ENCODE peak calls at places on chromosome 14, in four cellular contexts. N is heart left ventricle, P is prostate gland, E is K562. V is an unnamed sample.

GRCh38 chr14:59060841-59061240 is 127.6 kb upstream of the DAAM1 start:
- DNase-seq in N (no peak), E (no peak), P (no peak), V (no peak)

GRCh38 chr14:22388669-22389625 is 200.1 kb downstream of the DAD1 start:
- DNase-seq in N (no peak), E (no peak), P (no peak), V (peak)

GRCh38 chr14:92603309-92604257 is 90.0 kb downstream of the RIN3 start:
- DNase-seq in P (peak), N (peak), E (no peak), V (no peak)

GRCh38 chr14:104665663-104666522 is 23.5 kb upstream of the INF2 start:
- DNase-seq in N (no peak), E (no peak), P (no peak), V (peak)

GRCh38 chr14:105505101-105505500 is 14.1 kb downstream of the TEDC1 start:
- DNase-seq in E (no peak), P (no peak), N (no peak), V (no peak)

GRCh38 chr14:101065696-101066694 is 162.5 kb upstream of the RTL1 start:
- DNase-seq in E (no peak), P (no peak), N (no peak), V (no peak)

GRCh38 chr14:38255673-38256357 is at the start of gene CLEC14A:
- DNase-seq in P (no peak), E (no peak), N (peak), V (no peak)

GRCh38 chr14:90116444-90116843 is 54.6 kb downstream of the KCNK13 start:
- DNase-seq in N (no peak), E (no peak), P (no peak), V (no peak)

GRCh38 chr14:101008631-101009336 is 105.3 kb upstream of the RTL1 start:
- DNase-seq in N (no peak), E (no peak), P (no peak), V (no peak)

GRCh38 chr14:98689936-98690335 is 582.1 kb downstream of the BCL11B start:
- DNase-seq in N (no peak), P (no peak), E (no peak), V (no peak)

GRCh38 chr14:71933026-71933587 is 878 bp downstream of the RGS6 start:
- DNase-seq in P (no peak), E (no peak), N (peak), V (no peak)

GRCh38 chr14:89489796-89490506 is 72.9 kb upstream of the FOXN3 start:
- DNase-seq in N (no peak), P (no peak), E (no peak), V (no peak)

GRCh38 chr14:99415496-99416281 is 65.0 kb downstream of the SETD3 start:
- DNase-seq in E (peak), P (peak), N (no peak), V (peak)

GRCh38 chr14:55572578-55572977 is 7.4 kb upstream of the KTN1 start:
- DNase-seq in P (no peak), N (peak), E (no peak), V (no peak)

GRCh38 chr14:34498684-34499412 is 36.8 kb upstream of the SPTSSA start:
- DNase-seq in P (peak), N (no peak), E (no peak), V (no peak)

GRCh38 chr14:31096255-31096654 is 70.1 kb upstream of the STRN3 start:
- DNase-seq in E (no peak), N (no peak), P (no peak), V (no peak)

GRCh38 chr14:97894552-97894951 is 1097.4 kb downstream of the VRK1 start:
- DNase-seq in N (no peak), P (no peak), E (no peak), V (no peak)

GRCh38 chr14:20197459-20197858 is 6.8 kb downstream of the OR11G2 start:
- DNase-seq in E (no peak), P (no peak), N (no peak), V (no peak)

GRCh38 chr14:98131406-98131805 is 1140.6 kb downstream of the BCL11B start:
- DNase-seq in P (no peak), N (no peak), E (no peak), V (no peak)

GRCh38 chr14:56482306-56482705 is 97.3 kb upstream of the TMEM260 start:
- DNase-seq in N (no peak), P (no peak), E (peak), V (no peak)

GRCh38 chr14:99479903-99480855 is 480 bp downstream of the SETD3 start:
- DNase-seq in E (peak), P (peak), N (peak), V (peak)

GRCh38 chr14:32203928-32204357 is 874 bp upstream of the RNU6-8 start:
- DNase-seq in N (peak), P (no peak), E (no peak), V (no peak)

GRCh38 chr14:54627718-54628345 is 60.9 kb downstream of the SAMD4A start:
- DNase-seq in E (no peak), P (no peak), N (peak), V (no peak)

GRCh38 chr14:101844219-101844618 is 82.7 kb downstream of the PPP2R5C start:
- DNase-seq in P (no peak), N (peak), E (no peak), V (no peak)

GRCh38 chr14:92951912-92952471 is 29.0 kb downstream of the CHGA start:
- DNase-seq in E (peak), P (peak), N (peak), V (peak)

GRCh38 chr14:61153914-61154545 is 127.1 kb downstream of the TMEM30B start:
- DNase-seq in E (no peak), P (peak), N (no peak), V (no peak)

GRCh38 chr14:91904483-91904882 is 37.1 kb upstream of the TC2N start:
- DNase-seq in N (no peak), E (no peak), P (no peak), V (no peak)

GRCh38 chr14:49993565-49993964 is 100.7 kb downstream of the ARF6 start:
- DNase-seq in N (no peak), E (no peak), P (no peak), V (no peak)

GRCh38 chr14:49992448-49992847 is 99.6 kb downstream of the ARF6 start:
- DNase-seq in N (no peak), P (no peak), E (no peak), V (no peak)

GRCh38 chr14:49991491-49991890 is 98.6 kb downstream of the ARF6 start:
- DNase-seq in N (no peak), E (peak), P (no peak), V (no peak)

GRCh38 chr14:49992036-49992435 is 99.2 kb downstream of the ARF6 start:
- DNase-seq in P (no peak), E (no peak), N (no peak), V (no peak)

DNA sequence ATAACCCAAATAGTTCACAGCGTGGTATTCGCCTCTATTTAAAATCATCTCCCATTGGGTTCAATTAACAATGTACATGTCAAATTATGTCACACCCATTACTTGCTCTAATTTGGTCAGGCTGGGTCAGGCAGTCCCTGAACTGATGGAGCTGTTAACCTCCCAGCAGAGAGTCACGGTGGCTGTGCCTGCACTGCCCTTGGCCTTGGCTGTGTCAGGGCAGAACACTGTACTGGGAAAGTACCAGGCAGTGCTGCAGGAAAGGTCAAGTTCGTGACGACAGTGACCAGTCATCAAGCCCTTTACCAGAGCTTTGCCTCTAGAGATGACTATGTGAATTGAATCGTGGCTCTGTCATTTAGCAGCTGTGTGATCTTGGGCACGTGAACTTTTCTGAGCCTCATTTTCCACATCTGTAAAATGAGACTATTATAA is 100.0 kb downstream of the ARF6 start:
- DNase-seq in P (no peak), N (peak), E (no peak), V (no peak)
- TF ChIP-seq POLR2A in P (no peak), N (no peak), E (no peak), V (no peak)

GRCh38 chr14:68694516-68695235 is 98.2 kb downstream of the ZFP36L1 start:
- DNase-seq in E (no peak), P (no peak), N (no peak), V (no peak)

GRCh38 chr14:68696721-68697495 is 96.0 kb downstream of the ZFP36L1 start:
- DNase-seq in E (no peak), N (no peak), P (no peak), V (no peak)

GRCh38 chr14:68693926-68694325 is 98.9 kb downstream of the ZFP36L1 start:
- DNase-seq in N (no peak), P (no peak), E (no peak), V (no peak)

GRCh38 chr14:68695326-68695768 is 97.5 kb downstream of the ZFP36L1 start:
- DNase-seq in E (no peak), N (no peak), P (no peak), V (peak)

DNA sequence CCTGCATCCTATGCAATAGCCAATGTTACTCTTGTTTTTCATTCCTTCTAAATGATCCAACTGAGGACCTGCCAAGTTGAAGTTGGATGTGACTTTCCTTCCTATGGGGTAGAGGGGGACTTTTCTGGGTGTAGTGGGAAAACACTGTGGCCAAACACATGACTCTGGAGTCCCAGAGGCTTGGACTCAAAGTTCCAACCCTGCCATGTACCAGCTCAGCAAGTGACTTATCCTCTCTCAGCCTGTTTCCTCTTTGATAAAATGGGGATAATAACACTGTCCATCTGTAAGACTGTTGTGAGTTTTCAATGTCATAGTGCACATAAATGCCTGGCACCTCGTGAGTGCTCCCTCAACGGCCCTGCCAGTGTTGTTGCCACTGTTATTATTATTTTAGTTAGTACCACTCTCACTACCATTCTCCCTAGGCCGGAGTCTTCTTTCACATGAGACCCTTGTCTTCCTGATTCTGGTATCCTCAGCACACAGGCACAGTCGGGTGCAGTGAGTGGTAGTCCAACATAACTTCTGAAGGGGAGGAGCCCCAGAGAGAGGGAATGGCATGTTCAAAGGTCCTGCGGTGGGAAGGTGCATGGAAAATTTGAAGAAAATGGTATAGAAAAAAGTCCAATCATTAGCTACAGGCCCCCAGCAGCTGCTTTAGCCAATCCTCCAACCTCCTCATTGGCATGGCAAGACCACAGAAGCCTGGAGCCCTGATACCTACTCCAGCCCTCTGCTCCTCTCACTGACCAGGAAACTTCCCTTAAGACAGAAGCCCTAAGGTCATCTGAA is 96.8 kb downstream of the ZFP36L1 start:
- DNase-seq in P (no peak), N (no peak), E (no peak), V (no peak)
- TF ChIP-seq POLR2A in P (no peak), N (no peak), E (no peak), V (no peak)

DNA sequence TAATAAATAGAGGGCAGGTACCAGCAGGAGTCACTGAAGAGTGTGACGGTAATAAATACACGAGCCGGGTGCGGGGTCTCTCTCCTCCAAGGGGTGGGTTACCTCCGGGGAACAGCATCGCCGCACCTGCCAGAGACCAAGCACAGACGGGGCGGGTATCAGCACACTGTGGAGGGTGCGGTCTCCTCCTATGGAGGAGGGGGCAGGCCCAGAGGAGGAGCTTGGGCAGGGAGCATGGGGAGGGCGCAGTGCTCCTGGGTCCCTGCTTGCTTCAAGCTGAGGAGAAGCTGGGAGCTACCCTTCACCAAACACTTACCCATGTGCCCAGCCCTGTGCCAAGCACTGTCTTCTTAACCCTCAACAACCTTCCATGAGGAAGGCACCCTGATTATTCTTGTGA is 12.8 kb downstream of the PGF start:
- DNase-seq in E (peak), P (no peak), N (no peak), V (no peak)
- TF ChIP-seq POLR2A in E (no peak), P (no peak), N (no peak), V (no peak)

GRCh38 chr14:94381149-94382030 is 7.0 kb downstream of the SERPINA1 start:
- DNase-seq in P (no peak), E (no peak), N (no peak), V (no peak)
- TF ChIP-seq POLR2A in P (no peak), E (no peak), N (no peak), V (no peak)

V was measured in H54.